ENCODE peak calls at places on chromosomes 2 and 18, in nine cellular contexts. X, L, Q, K, T, P, V, A and I are unnamed samples. For H3K4me1, the result is how much of the 10 kb centered on the place peaks cover.

GRCh38 chr2:14634885-14635871 is 2.7 kb downstream of the LRATD1 start:
- DNase-seq in X (peak), L (peak), Q (no peak), K (peak), T (peak), P (peak), V (peak), A (peak), I (no peak)

GRCh38 chr2:46448656-46449055 is 30.7 kb upstream of the TMEM247 start:
- DNase-seq in X (no peak), L (no peak), Q (no peak), K (no peak), T (no peak), P (peak), V (no peak), A (no peak), I (no peak)

GRCh38 chr2:220396287-220396686 is 768.9 kb downstream of the SLC4A3 start:
- DNase-seq in X (no peak), L (no peak), Q (no peak), K (peak), T (no peak), P (peak), V (peak), A (no peak), I (no peak)

GRCh38 chr2:60764736-60765534 is 8.9 kb downstream of the PAPOLG start:
- DNase-seq in X (no peak), L (no peak), Q (no peak), K (no peak), T (no peak), P (peak), V (no peak), A (no peak), I (no peak)

GRCh38 chr18:67730884-67731283 is 214.4 kb upstream of the DSEL start:
- DNase-seq in X (no peak), L (no peak), Q (no peak), K (no peak), T (no peak), P (peak), V (no peak), A (no peak), I (no peak)

GRCh38 chr2:234031207-234031606 is 19.3 kb upstream of the SPP2 start:
- DNase-seq in X (no peak), L (no peak), Q (no peak), K (no peak), T (no peak), P (no peak), V (no peak), A (no peak), I (no peak)

GRCh38 chr2:163997466-163997865 is 261.7 kb upstream of the FIGN start:
- DNase-seq in X (no peak), L (no peak), Q (no peak), K (no peak), T (no peak), P (no peak), V (no peak), A (no peak), I (no peak)

GRCh38 chr2:71224457-71224856 is 2.4 kb downstream of the PAIP2B start:
- DNase-seq in X (no peak), L (no peak), Q (no peak), K (no peak), T (no peak), P (no peak), V (no peak), A (no peak), I (no peak)

GRCh38 chr2:212918336-212918735 is 233.1 kb downstream of the IKZF2 start:
- DNase-seq in X (no peak), L (no peak), Q (no peak), K (no peak), T (no peak), P (no peak), V (no peak), A (no peak), I (no peak)

GRCh38 chr2:235048549-235048948 is 96.7 kb downstream of the SH3BP4 start:
- DNase-seq in X (no peak), L (peak), Q (no peak), K (peak), T (no peak), P (no peak), V (peak), A (no peak), I (peak)

GRCh38 chr2:44304258-44304657 is 29.0 kb downstream of the SLC3A1 start:
- DNase-seq in X (no peak), L (no peak), Q (no peak), K (no peak), T (no peak), P (peak), V (no peak), A (no peak), I (no peak)

GRCh38 chr18:36038102-36038663 is 29.2 kb downstream of the RPRD1A start:
- DNase-seq in X (no peak), L (no peak), Q (no peak), K (no peak), T (no peak), P (no peak), V (no peak), A (no peak), I (no peak)

GRCh38 chr2:88757025-88757424 is 65.6 kb downstream of the RPIA start:
- DNase-seq in X (peak), L (no peak), Q (no peak), K (no peak), T (no peak), P (no peak), V (no peak), A (no peak), I (no peak)

GRCh38 chr18:55839350-55839749 is 251.4 kb upstream of the TCF4 start:
- DNase-seq in X (no peak), L (no peak), Q (no peak), K (no peak), T (no peak), P (peak), V (no peak), A (no peak), I (no peak)

GRCh38 chr2:10970666-10971065 is 58.9 kb downstream of the KCNF1 start:
- DNase-seq in X (no peak), L (no peak), Q (no peak), K (no peak), T (no peak), P (no peak), V (no peak), A (no peak), I (no peak)

GRCh38 chr2:24929230-24929629 is 9.2 kb upstream of the ADCY3 start:
- DNase-seq in X (no peak), L (peak), Q (no peak), K (no peak), T (no peak), P (no peak), V (no peak), A (no peak), I (no peak)

GRCh38 chr2:73892631-73893329 is at the start of gene ACTG2:
- DNase-seq in X (no peak), L (no peak), Q (no peak), K (no peak), T (no peak), P (no peak), V (no peak), A (peak), I (peak)

GRCh38 chr18:57776354-57776753 is 26.8 kb downstream of the ATP8B1 start:
- DNase-seq in X (no peak), L (no peak), Q (no peak), K (no peak), T (no peak), P (no peak), V (no peak), A (no peak), I (no peak)

GRCh38 chr2:223598994-223599645 is 3.0 kb downstream of the SCG2 start:
- DNase-seq in X (no peak), L (no peak), Q (no peak), K (no peak), T (no peak), P (peak), V (no peak), A (no peak), I (no peak)

GRCh38 chr2:26034597-26035067 is 748 bp downstream of the RAB10 start:
- DNase-seq in X (no peak), L (no peak), Q (peak), K (no peak), T (no peak), P (peak), V (no peak), A (no peak), I (no peak)

GRCh38 chr2:9467687-9468086 is 6.7 kb upstream of the IAH1 start:
- DNase-seq in X (peak), L (peak), Q (no peak), K (no peak), T (no peak), P (no peak), V (no peak), A (no peak), I (no peak)

GRCh38 chr2:206456078-206456769 is 12.9 kb downstream of the ADAM23 start:
- DNase-seq in X (no peak), L (no peak), Q (no peak), K (no peak), T (no peak), P (no peak), V (no peak), A (no peak), I (no peak)

GRCh38 chr2:146129231-146129630 is 1609.3 kb upstream of the ZEB2 start:
- DNase-seq in X (no peak), L (no peak), Q (no peak), K (no peak), T (no peak), P (no peak), V (no peak), A (no peak), I (no peak)

GRCh38 chr18:58416704-58417683 is 211.9 kb downstream of the ALPK2 start:
- DNase-seq in X (no peak), L (no peak), Q (no peak), K (no peak), T (no peak), P (peak), V (no peak), A (no peak), I (no peak)

GRCh38 chr18:60019463-60019840 is 119.7 kb downstream of the PMAIP1 start:
- DNase-seq in X (no peak), L (no peak), Q (no peak), K (no peak), T (no peak), P (peak), V (no peak), A (no peak), I (no peak)

GRCh38 chr18:32735781-32736180 is 37.0 kb downstream of the KLHL14 start:
- DNase-seq in X (no peak), L (no peak), Q (no peak), K (no peak), T (no peak), P (peak), V (no peak), A (no peak), I (no peak)

GRCh38 chr2:225894240-225894980 is 494.9 kb downstream of the NYAP2 start:
- DNase-seq in X (no peak), L (no peak), Q (no peak), K (no peak), T (no peak), P (peak), V (no peak), A (no peak), I (no peak)

GRCh38 chr18:28706397-28706796 is 529.5 kb upstream of the CDH2 start:
- DNase-seq in X (no peak), L (no peak), Q (no peak), K (no peak), T (no peak), P (no peak), V (no peak), A (no peak), I (no peak)

GRCh38 chr18:37534627-37535026 is 31.0 kb downstream of the CELF4 start:
- DNase-seq in X (no peak), L (no peak), Q (no peak), K (no peak), T (no peak), P (no peak), V (no peak), A (no peak), I (no peak)

GRCh38 chr18:37536646-37537045 is 29.0 kb downstream of the CELF4 start:
- DNase-seq in X (no peak), L (no peak), Q (no peak), K (no peak), T (no peak), P (no peak), V (no peak), A (no peak), I (no peak)

GRCh38 chr18:37535968-37536367 is 29.6 kb downstream of the CELF4 start:
- DNase-seq in X (no peak), L (no peak), Q (no peak), K (peak), T (no peak), P (peak), V (no peak), A (no peak), I (no peak)

GRCh38 chr18:37532917-37533316 is 32.7 kb downstream of the CELF4 start:
- DNase-seq in X (no peak), L (no peak), Q (no peak), K (no peak), T (no peak), P (no peak), V (no peak), A (no peak), I (no peak)

DNA sequence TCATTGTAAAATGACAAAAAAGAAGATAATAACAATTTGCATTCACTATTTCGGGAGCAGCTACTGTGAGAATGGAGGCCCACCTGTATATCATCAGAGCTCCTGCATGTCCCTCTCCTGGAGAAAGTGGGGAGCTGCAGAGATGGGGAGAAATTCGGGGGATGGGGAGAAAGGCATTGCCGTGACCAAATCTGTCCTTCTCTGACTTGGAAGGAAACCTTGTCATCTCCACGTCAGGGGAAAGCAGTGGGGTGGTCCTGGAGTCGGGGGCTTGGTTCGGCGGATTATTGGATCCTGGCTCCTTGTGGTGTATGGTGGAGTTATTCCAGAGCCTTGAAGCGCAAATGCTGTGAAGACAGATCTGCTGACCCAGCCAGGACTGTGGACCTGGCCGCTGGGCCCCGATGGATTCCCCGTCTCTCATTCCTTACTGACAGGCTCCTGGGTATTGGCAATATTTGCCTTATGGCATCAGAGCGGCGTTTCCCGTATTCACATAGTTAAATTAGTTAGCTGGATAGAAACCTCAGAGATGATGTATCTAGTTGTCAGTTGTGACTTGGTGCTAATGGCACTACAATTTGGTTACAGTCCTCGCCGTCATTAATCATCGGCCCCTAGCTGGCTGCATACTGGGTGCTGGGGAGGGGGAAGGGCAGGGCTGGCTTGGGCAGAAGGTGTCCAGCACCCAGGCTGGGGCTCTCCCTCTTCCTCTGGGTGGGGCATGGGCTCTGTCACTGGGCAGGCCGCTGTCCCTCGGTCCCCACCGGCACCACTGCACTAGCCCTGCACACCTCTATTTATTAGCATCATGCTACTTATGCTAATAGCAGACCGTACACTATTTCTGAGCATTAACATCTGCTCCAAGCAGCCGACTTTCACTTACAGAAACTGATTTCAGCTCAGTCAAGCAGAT is 31.7 kb downstream of the CELF4 start:
- DNase-seq in X (no peak), L (no peak), Q (no peak), K (no peak), T (no peak), P (no peak), V (no peak), A (no peak), I (no peak)
- TF ChIP-seq CTCF in X (no peak), L (no peak), Q (no peak), K (no peak), T (no peak), P (peak), V (no peak), A (no peak), I (no peak)

DNA sequence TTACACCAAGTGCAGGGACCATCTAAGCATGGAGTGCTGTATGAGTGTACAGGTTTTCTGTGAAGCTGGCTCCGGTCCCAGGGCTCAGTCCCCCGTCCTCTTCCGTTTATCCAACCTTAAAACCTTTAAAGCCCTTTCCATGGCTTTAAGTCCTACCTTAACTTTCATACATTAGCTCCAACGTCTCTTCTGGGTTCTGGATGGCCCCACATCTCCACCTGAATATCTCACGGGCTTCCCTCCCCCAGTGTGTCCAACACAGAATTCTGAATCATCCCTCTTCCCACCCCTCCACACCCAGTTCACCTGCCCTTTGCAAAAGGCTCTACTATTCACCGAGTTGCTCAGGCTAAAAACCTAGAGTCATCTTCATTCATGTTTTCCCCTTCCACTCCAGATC is 12.8 kb downstream of the ARHGAP25 start:
- DNase-seq in X (no peak), L (no peak), Q (no peak), K (no peak), T (no peak), P (no peak), V (no peak), A (no peak), I (no peak)
- H3K4me1 ChIP-seq in X (under half), L (under half), Q (half or more), K (under half), T (under half), P (under half), V (under half), A (under half), I (under half)

GRCh38 chr2:237432484-237433092 is 18.6 kb upstream of the COL6A3 start:
- DNase-seq in X (no peak), L (no peak), Q (peak), K (no peak), T (no peak), P (peak), V (no peak), A (no peak), I (peak)
- TF ChIP-seq CTCF in X (no peak), L (no peak), Q (no peak), K (no peak), T (no peak), P (peak), V (no peak), A (no peak), I (no peak)

GRCh38 chr18:78627546-78628315 is 351.9 kb upstream of the SALL3 start:
- DNase-seq in X (no peak), L (no peak), Q (no peak), K (no peak), T (no peak), P (no peak), V (no peak), A (no peak), I (no peak)

GRCh38 chr18:78629426-78629825 is 350.2 kb upstream of the SALL3 start:
- DNase-seq in X (no peak), L (peak), Q (no peak), K (no peak), T (no peak), P (no peak), V (no peak), A (no peak), I (peak)

GRCh38 chr18:78632111-78632541 is 347.5 kb upstream of the SALL3 start:
- DNase-seq in X (no peak), L (no peak), Q (no peak), K (no peak), T (no peak), P (no peak), V (no peak), A (no peak), I (no peak)

GRCh38 chr18:78630981-78631510 is 348.6 kb upstream of the SALL3 start:
- DNase-seq in X (no peak), L (no peak), Q (no peak), K (no peak), T (no peak), P (no peak), V (no peak), A (no peak), I (peak)

DNA sequence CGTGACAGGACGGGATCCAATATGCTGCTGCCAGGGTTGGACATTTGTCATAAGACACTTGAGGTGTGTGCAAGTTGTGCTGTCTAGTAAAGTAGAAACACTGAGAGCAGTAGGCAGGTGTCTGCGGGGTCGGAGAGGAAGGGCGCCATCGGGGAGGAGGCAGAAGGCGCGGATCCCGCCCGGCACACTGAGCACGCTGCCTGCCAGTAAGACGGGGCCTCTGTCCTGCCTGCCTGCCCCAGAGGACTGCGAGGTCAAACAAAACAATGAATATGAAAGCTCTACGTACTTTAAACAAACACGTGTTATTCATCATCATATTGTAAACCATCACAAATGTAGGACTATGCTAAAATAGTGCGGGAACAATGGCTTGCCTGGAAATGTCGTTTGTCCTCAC is 349.3 kb upstream of the SALL3 start:
- DNase-seq in X (no peak), L (peak), Q (no peak), K (no peak), T (no peak), P (no peak), V (no peak), A (no peak), I (no peak)
- H3K4me1 ChIP-seq in X (under half), L (under half), Q (under half), K (under half), T (under half), P (under half), V (under half), A (under half), I (under half)

GRCh38 chr2:194545978-194546377 is 1111.0 kb upstream of the SLC39A10 start:
- DNase-seq in X (no peak), L (no peak), Q (no peak), K (no peak), T (no peak), P (no peak), V (no peak), A (no peak), I (no peak)
- TF ChIP-seq CTCF in X (no peak), L (no peak), Q (no peak), K (no peak), T (no peak), P (no peak), V (no peak), A (no peak), I (no peak)

GRCh38 chr2:239307221-239307569 is 93.6 kb downstream of the HDAC4 start:
- DNase-seq in X (peak), L (no peak), Q (no peak), K (no peak), T (no peak), P (no peak), V (no peak), A (no peak), I (no peak)

GRCh38 chr2:239304533-239305221 is 96.1 kb downstream of the HDAC4 start:
- DNase-seq in X (no peak), L (peak), Q (no peak), K (no peak), T (no peak), P (no peak), V (no peak), A (peak), I (no peak)

GRCh38 chr2:239305222-239305575 is 95.6 kb downstream of the HDAC4 start:
- DNase-seq in X (peak), L (no peak), Q (no peak), K (no peak), T (no peak), P (no peak), V (no peak), A (peak), I (peak)

GRCh38 chr2:239306274-239307220 is 94.3 kb downstream of the HDAC4 start:
- DNase-seq in X (peak), L (peak), Q (no peak), K (no peak), T (no peak), P (no peak), V (no peak), A (peak), I (peak)

DNA sequence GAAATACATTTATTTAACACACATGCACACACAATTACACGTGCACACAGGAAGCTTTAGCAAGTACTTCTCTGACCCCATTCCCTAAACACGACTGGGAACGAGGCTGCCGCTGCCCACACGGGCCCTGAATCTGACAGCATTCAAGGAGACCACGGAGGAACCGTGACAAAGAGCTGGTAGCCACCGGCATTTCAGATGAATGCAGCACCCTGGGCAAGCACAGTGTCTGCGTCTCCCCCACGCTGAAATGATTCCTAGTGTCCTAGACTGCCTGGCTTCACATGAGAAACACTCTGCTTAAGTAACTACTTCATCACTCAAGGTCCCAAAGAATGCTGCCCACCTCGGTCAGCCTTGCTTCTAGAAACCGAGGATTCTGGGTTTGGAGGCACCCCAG is 95.0 kb downstream of the HDAC4 start:
- DNase-seq in X (peak), L (peak), Q (no peak), K (no peak), T (no peak), P (no peak), V (no peak), A (peak), I (no peak)
- H3K4me1 ChIP-seq in X (under half), L (half or more), Q (under half), K (half or more), T (under half), P (under half), V (under half), A (under half), I (under half)

GRCh38 chr2:120879401-120880295 is 144.0 kb downstream of the GLI2 start:
- DNase-seq in X (no peak), L (no peak), Q (no peak), K (no peak), T (no peak), P (no peak), V (peak), A (no peak), I (no peak)
- TF ChIP-seq CTCF in X (no peak), L (no peak), Q (no peak), K (no peak), T (no peak), P (no peak), V (no peak), A (no peak), I (no peak)